ENCODE peak calls at places on chromosomes 4 and X, in six cellular contexts. Y is IMR-90, I is suprapubic skin, F is upper lobe of right lung, X is PC-3, H is PC-9. G is an unnamed sample.

GRCh38 chr4:80104927-80105326 is 31.9 kb upstream of the ANTXR2 start:
- DNase-seq in Y (no peak), I (no peak), F (no peak), X (no peak), H (no peak), G (peak; percentile 2)

GRCh38 chr4:142983111-142983510 is 137.0 kb upstream of the INPP4B start:
- DNase-seq in Y (no peak), I (no peak), F (no peak), X (no peak), H (no peak), G (no peak)

GRCh38 chr4:140876597-140877364 is 120.6 kb upstream of the TBC1D9 start:
- DNase-seq in Y (peak; percentile 66), I (no peak), F (no peak), X (no peak), H (no peak), G (no peak)

GRCh38 chr4:2886622-2887021 is 43.0 kb downstream of the ADD1 start:
- DNase-seq in Y (no peak), I (no peak), F (no peak), X (no peak), H (no peak), G (no peak)

GRCh38 chrX:139844884-139845283 is 88.0 kb downstream of the ATP11C start:
- DNase-seq in Y (no peak), I (no peak), F (no peak), X (no peak), H (no peak), G (no peak)

GRCh38 chr4:186829097-186829496 is 105.4 kb upstream of the FAT1 start:
- DNase-seq in Y (no peak), I (no peak), F (no peak), X (no peak), H (no peak), G (no peak)

GRCh38 chr4:93147524-93148212 is 680.9 kb upstream of the ATOH1 start:
- DNase-seq in Y (no peak), I (no peak), F (no peak), X (no peak), H (no peak), G (no peak)

GRCh38 chr4:148364525-148364924 is 77.7 kb downstream of the NR3C2 start:
- DNase-seq in Y (no peak), I (no peak), F (no peak), X (no peak), H (no peak), G (no peak)

GRCh38 chr4:53937918-53938317 is 126.5 kb downstream of the CHIC2 start:
- DNase-seq in Y (peak; percentile 95), I (no peak), F (no peak), X (no peak), H (no peak), G (no peak)

GRCh38 chr4:77653162-77653758 is 47.6 kb downstream of the CXCL13 start:
- DNase-seq in Y (no peak), I (no peak), F (no peak), X (no peak), H (no peak), G (peak; percentile 11)

GRCh38 chr4:77651820-77652219 is 46.2 kb downstream of the CXCL13 start:
- DNase-seq in Y (no peak), I (no peak), F (no peak), X (no peak), H (no peak), G (no peak)

GRCh38 chr4:77650787-77651186 is 45.2 kb downstream of the CXCL13 start:
- DNase-seq in Y (no peak), I (no peak), F (no peak), X (no peak), H (no peak), G (no peak)

GRCh38 chr4:77652237-77652897 is 46.7 kb downstream of the CXCL13 start:
- DNase-seq in Y (no peak), I (no peak), F (no peak), X (no peak), H (no peak), G (no peak)
- TF ChIP-seq CTCF in Y (no peak), I (no peak), F (no peak), X (no peak), H (no peak), G (no peak)

GRCh38 chrX:12949205-12949926 is 25.5 kb upstream of the TMSB4X start:
- DNase-seq in Y (peak; percentile 41), I (no peak), F (no peak), X (no peak), H (no peak), G (no peak)
- H3K4me3 ChIP-seq in Y (no peak overlapping the region), I (no peak overlapping the region), F (no peak overlapping the region), X (no peak overlapping the region), H (no peak overlapping the region), G (no peak overlapping the region)

DNA sequence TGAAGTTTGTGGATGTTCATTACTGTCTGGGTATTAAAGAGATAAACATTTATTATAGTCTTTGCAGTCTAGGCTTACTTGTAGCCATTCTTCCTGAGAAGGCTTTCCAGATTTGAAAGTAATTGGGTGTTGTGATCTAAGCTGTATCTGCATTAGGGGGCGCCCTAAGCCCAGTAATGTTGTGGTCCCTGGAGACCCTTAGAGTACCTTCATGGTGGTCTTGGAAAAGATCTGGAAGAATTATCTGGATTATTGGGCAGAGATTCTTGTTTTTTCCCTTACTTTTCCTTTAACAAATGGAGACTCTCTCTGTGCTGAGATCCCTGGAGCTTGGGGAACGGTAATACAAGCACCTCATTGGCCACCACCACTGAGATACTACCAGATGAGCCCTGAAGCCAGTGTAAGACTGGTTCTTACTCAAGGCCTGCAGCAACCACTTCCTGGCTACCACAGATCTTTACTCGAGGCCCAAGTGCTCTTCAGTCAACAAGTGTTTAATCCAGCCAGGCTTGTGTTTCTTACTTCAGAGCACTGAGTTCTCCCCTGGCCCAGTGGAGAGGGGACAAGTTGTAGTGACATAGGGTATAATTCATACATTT is 63.1 kb downstream of the RTL3 start:
- DNase-seq in Y (no peak), I (no peak), F (no peak), X (peak; percentile 8), H (no peak), G (no peak)
- TF ChIP-seq CTCF in Y (peak; percentile 40), I (no peak), F (no peak), X (peak; percentile 61), H (no peak), G (no peak)

DNA sequence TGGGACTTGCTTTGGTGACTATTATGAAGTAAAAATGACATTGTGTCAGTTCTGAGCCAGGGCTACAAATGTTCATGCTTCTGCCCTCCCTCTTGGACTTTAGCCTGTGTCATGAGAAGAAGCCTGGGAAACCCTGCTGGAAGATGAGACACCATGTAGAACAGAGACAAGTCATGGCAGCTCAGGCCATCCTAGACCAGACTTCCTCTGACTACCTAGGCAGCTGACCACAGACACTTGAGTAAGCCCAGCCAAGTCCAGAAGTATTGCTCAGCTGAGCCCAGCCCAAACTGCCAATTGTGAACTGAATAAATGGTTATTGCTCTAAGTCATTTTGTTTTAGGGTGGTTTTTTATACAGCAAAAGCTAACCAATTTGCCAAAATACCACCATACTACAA is 467.6 kb upstream of the CNKSR2 start:
- DNase-seq in Y (no peak), I (no peak), F (no peak), X (peak; percentile 50), H (no peak), G (no peak)
- H3K4me3 ChIP-seq in Y (no peak overlapping the region), I (no peak overlapping the region), F (no peak overlapping the region), X (no peak overlapping the region), H (no peak overlapping the region), G (no peak overlapping the region)